ENCODE peak calls at places on chromosomes 16 and 17, in ten cellular contexts. One of them, this sample, is unnamed. For H3K9me3 and H3K4me1, the result is how much of the 10 kb centered on the place peaks cover.

GRCh38 chr17:49817993-49818392 is 29.5 kb downstream of the KAT7 start:
- DNase-seq in iPS DF 6.9: no peak
- DNase-seq in A549: no peak
- DNase-seq in neural progenitor cell: no peak
- DNase-seq in tibial nerve: no peak
- DNase-seq in body of pancreas: no peak
- DNase-seq in mesenchymal stem cell: no peak
- DNase-seq in GM23248: no peak
- DNase-seq in cardiac muscle cell: no peak
- DNase-seq in heart right ventricle: no peak
- DNase-seq in this sample: no peak

GRCh38 chr17:80455328-80455710 is 21.1 kb downstream of the NPTX1 start:
- DNase-seq in neural progenitor cell: peak
- DNase-seq in GM23248: peak
- DNase-seq in heart right ventricle: peak
- DNase-seq in A549: peak
- DNase-seq in mesenchymal stem cell: peak
- DNase-seq in cardiac muscle cell: peak
- DNase-seq in tibial nerve: no peak
- DNase-seq in body of pancreas: peak
- DNase-seq in iPS DF 6.9: no peak
- DNase-seq in this sample: peak

GRCh38 chr17:64781394-64781793 is 119.3 kb upstream of the SMURF2 start:
- DNase-seq in A549: no peak
- DNase-seq in GM23248: peak
- DNase-seq in cardiac muscle cell: peak
- DNase-seq in neural progenitor cell: peak
- DNase-seq in heart right ventricle: peak
- DNase-seq in body of pancreas: peak
- DNase-seq in iPS DF 6.9: no peak
- DNase-seq in tibial nerve: no peak
- DNase-seq in mesenchymal stem cell: peak
- DNase-seq in this sample: no peak

GRCh38 chr17:18005496-18005895 is 32.8 kb downstream of the DRC3 start:
- DNase-seq in heart right ventricle: no peak
- DNase-seq in A549: no peak
- DNase-seq in neural progenitor cell: no peak
- DNase-seq in body of pancreas: no peak
- DNase-seq in GM23248: no peak
- DNase-seq in cardiac muscle cell: no peak
- DNase-seq in iPS DF 6.9: no peak
- DNase-seq in mesenchymal stem cell: no peak
- DNase-seq in tibial nerve: no peak
- DNase-seq in this sample: no peak

GRCh38 chr17:72976971-72977767 is 115.3 kb downstream of the SLC39A11 start:
- DNase-seq in mesenchymal stem cell: peak
- DNase-seq in cardiac muscle cell: peak
- DNase-seq in heart right ventricle: peak
- DNase-seq in GM23248: peak
- DNase-seq in A549: peak
- DNase-seq in tibial nerve: peak
- DNase-seq in neural progenitor cell: no peak
- DNase-seq in body of pancreas: peak
- DNase-seq in iPS DF 6.9: no peak
- DNase-seq in this sample: no peak

GRCh38 chr17:81035389-81036127 is 607 bp downstream of the BAIAP2 start:
- DNase-seq in tibial nerve: no peak
- DNase-seq in cardiac muscle cell: peak
- DNase-seq in A549: no peak
- DNase-seq in iPS DF 6.9: no peak
- DNase-seq in heart right ventricle: no peak
- DNase-seq in GM23248: peak
- DNase-seq in mesenchymal stem cell: peak
- DNase-seq in body of pancreas: no peak
- DNase-seq in neural progenitor cell: peak
- DNase-seq in this sample: no peak

GRCh38 chr17:42409467-42410351 is 13.3 kb downstream of the CAVIN1 start:
- DNase-seq in cardiac muscle cell: no peak
- DNase-seq in GM23248: peak
- DNase-seq in neural progenitor cell: no peak
- DNase-seq in heart right ventricle: peak
- DNase-seq in iPS DF 6.9: no peak
- DNase-seq in tibial nerve: peak
- DNase-seq in A549: peak
- DNase-seq in body of pancreas: peak
- DNase-seq in mesenchymal stem cell: peak
- DNase-seq in this sample: no peak

GRCh38 chr16:5024632-5025031 is 9.1 kb downstream of the NAGPA start:
- DNase-seq in tibial nerve: no peak
- DNase-seq in iPS DF 6.9: no peak
- DNase-seq in heart right ventricle: no peak
- DNase-seq in cardiac muscle cell: no peak
- DNase-seq in mesenchymal stem cell: no peak
- DNase-seq in neural progenitor cell: peak
- DNase-seq in GM23248: peak
- DNase-seq in body of pancreas: peak
- DNase-seq in A549: peak
- DNase-seq in this sample: no peak

GRCh38 chr16:31215287-31216115 is 1.4 kb downstream of the PYDC1 start:
- DNase-seq in heart right ventricle: peak
- DNase-seq in cardiac muscle cell: peak
- DNase-seq in GM23248: peak
- DNase-seq in body of pancreas: peak
- DNase-seq in mesenchymal stem cell: peak
- DNase-seq in tibial nerve: no peak
- DNase-seq in A549: peak
- DNase-seq in iPS DF 6.9: peak
- DNase-seq in neural progenitor cell: peak
- DNase-seq in this sample: peak

GRCh38 chr16:48576927-48577326 is 33.1 kb downstream of the N4BP1 start:
- DNase-seq in A549: no peak
- DNase-seq in mesenchymal stem cell: no peak
- DNase-seq in GM23248: peak
- DNase-seq in iPS DF 6.9: no peak
- DNase-seq in neural progenitor cell: no peak
- DNase-seq in heart right ventricle: no peak
- DNase-seq in body of pancreas: no peak
- DNase-seq in tibial nerve: no peak
- DNase-seq in cardiac muscle cell: no peak
- DNase-seq in this sample: no peak

GRCh38 chr16:79217375-79218011 is 383.0 kb downstream of the MAF start:
- DNase-seq in body of pancreas: no peak
- DNase-seq in heart right ventricle: no peak
- DNase-seq in A549: no peak
- DNase-seq in GM23248: no peak
- DNase-seq in neural progenitor cell: no peak
- DNase-seq in cardiac muscle cell: no peak
- DNase-seq in iPS DF 6.9: no peak
- DNase-seq in tibial nerve: no peak
- DNase-seq in mesenchymal stem cell: no peak
- DNase-seq in this sample: no peak

GRCh38 chr17:70622382-70623260 is 453.3 kb downstream of the KCNJ2 start:
- DNase-seq in cardiac muscle cell: peak
- DNase-seq in mesenchymal stem cell: peak
- DNase-seq in A549: peak
- DNase-seq in tibial nerve: no peak
- DNase-seq in GM23248: peak
- DNase-seq in heart right ventricle: peak
- DNase-seq in neural progenitor cell: peak
- DNase-seq in iPS DF 6.9: peak
- DNase-seq in body of pancreas: peak
- DNase-seq in this sample: peak

GRCh38 chr17:63848834-63849689 is 6.6 kb upstream of the SMARCD2 start:
- DNase-seq in cardiac muscle cell: peak
- DNase-seq in tibial nerve: peak
- DNase-seq in iPS DF 6.9: peak
- DNase-seq in neural progenitor cell: peak
- DNase-seq in heart right ventricle: peak
- DNase-seq in A549: peak
- DNase-seq in body of pancreas: peak
- DNase-seq in mesenchymal stem cell: peak
- DNase-seq in GM23248: peak
- DNase-seq in this sample: no peak

GRCh38 chr16:81627024-81627423 is 152.1 kb upstream of the PLCG2 start:
- DNase-seq in cardiac muscle cell: no peak
- DNase-seq in heart right ventricle: no peak
- DNase-seq in iPS DF 6.9: no peak
- DNase-seq in mesenchymal stem cell: peak
- DNase-seq in body of pancreas: no peak
- DNase-seq in neural progenitor cell: no peak
- DNase-seq in GM23248: peak
- DNase-seq in A549: no peak
- DNase-seq in tibial nerve: no peak
- DNase-seq in this sample: no peak

GRCh38 chr17:78940708-78941107 is 15.5 kb upstream of the TIMP2 start:
- DNase-seq in body of pancreas: no peak
- DNase-seq in GM23248: no peak
- DNase-seq in neural progenitor cell: peak
- DNase-seq in A549: no peak
- DNase-seq in mesenchymal stem cell: peak
- DNase-seq in cardiac muscle cell: no peak
- DNase-seq in tibial nerve: no peak
- DNase-seq in iPS DF 6.9: no peak
- DNase-seq in heart right ventricle: no peak
- DNase-seq in this sample: no peak

GRCh38 chr16:87266846-87267245 is 50.3 kb downstream of the C16orf95 start:
- DNase-seq in iPS DF 6.9: no peak
- DNase-seq in heart right ventricle: no peak
- DNase-seq in GM23248: no peak
- DNase-seq in tibial nerve: no peak
- DNase-seq in cardiac muscle cell: peak
- DNase-seq in A549: no peak
- DNase-seq in mesenchymal stem cell: no peak
- DNase-seq in body of pancreas: no peak
- DNase-seq in neural progenitor cell: no peak
- DNase-seq in this sample: no peak

GRCh38 chr17:16989230-16989952 is 17.5 kb upstream of the TNFRSF13B start:
- DNase-seq in heart right ventricle: no peak
- DNase-seq in iPS DF 6.9: no peak
- DNase-seq in A549: no peak
- DNase-seq in body of pancreas: no peak
- DNase-seq in cardiac muscle cell: no peak
- DNase-seq in neural progenitor cell: no peak
- DNase-seq in tibial nerve: no peak
- DNase-seq in mesenchymal stem cell: no peak
- DNase-seq in GM23248: no peak
- DNase-seq in this sample: no peak

GRCh38 chr17:3602499-3602898 is 6.7 kb downstream of the TRPV1 start:
- DNase-seq in heart right ventricle: no peak
- DNase-seq in body of pancreas: no peak
- DNase-seq in A549: peak
- DNase-seq in mesenchymal stem cell: peak
- DNase-seq in tibial nerve: no peak
- DNase-seq in GM23248: peak
- DNase-seq in cardiac muscle cell: peak
- DNase-seq in neural progenitor cell: peak
- DNase-seq in iPS DF 6.9: peak
- DNase-seq in this sample: peak

GRCh38 chr17:78176548-78177025 is 8.2 kb downstream of the SYNGR2 start:
- DNase-seq in iPS DF 6.9: no peak
- DNase-seq in heart right ventricle: peak
- DNase-seq in A549: peak
- DNase-seq in cardiac muscle cell: peak
- DNase-seq in tibial nerve: peak
- DNase-seq in mesenchymal stem cell: peak
- DNase-seq in neural progenitor cell: peak
- DNase-seq in GM23248: peak
- DNase-seq in body of pancreas: peak
- DNase-seq in this sample: peak

DNA sequence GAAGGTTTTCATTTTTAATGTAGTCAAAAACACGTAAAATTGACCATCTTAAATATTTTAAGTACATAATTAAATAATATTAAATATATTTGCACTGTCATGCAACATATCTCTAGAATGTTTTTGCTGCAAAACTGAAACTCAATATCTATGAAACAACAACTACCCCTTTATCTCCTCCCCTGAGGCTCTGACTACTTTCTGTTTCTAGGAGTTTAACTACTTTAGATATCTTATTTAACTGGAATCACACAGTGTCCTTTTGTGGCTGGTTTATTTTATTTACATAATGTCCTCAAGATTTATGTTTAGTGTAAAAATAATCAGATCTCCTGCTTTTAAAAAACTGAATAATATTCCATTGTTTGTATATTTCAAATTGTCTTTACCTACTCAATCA is 2003.9 kb downstream of the TP53TG3F start:
- DNase-seq in neural progenitor cell: no peak
- DNase-seq in body of pancreas: no peak
- DNase-seq in iPS DF 6.9: no peak
- DNase-seq in cardiac muscle cell: no peak
- DNase-seq in GM23248: no peak
- DNase-seq in mesenchymal stem cell: no peak
- DNase-seq in tibial nerve: no peak
- DNase-seq in heart right ventricle: no peak
- DNase-seq in A549: no peak
- DNase-seq in this sample: no peak
- H3K9me3 ChIP-seq in neural progenitor cell: under half
- H3K9me3 ChIP-seq in body of pancreas: under half
- H3K9me3 ChIP-seq in iPS DF 6.9: under half
- H3K9me3 ChIP-seq in cardiac muscle cell: under half
- H3K9me3 ChIP-seq in GM23248: under half
- H3K9me3 ChIP-seq in mesenchymal stem cell: half or more
- H3K9me3 ChIP-seq in tibial nerve: under half
- H3K9me3 ChIP-seq in heart right ventricle: under half
- H3K9me3 ChIP-seq in A549: under half
- H3K9me3 ChIP-seq in this sample: under half

GRCh38 chr17:59786213-59786535 is 78.7 kb downstream of the VMP1 start:
- DNase-seq in heart right ventricle: no peak
- DNase-seq in body of pancreas: no peak
- DNase-seq in A549: no peak
- DNase-seq in tibial nerve: no peak
- DNase-seq in GM23248: no peak
- DNase-seq in iPS DF 6.9: no peak
- DNase-seq in cardiac muscle cell: no peak
- DNase-seq in mesenchymal stem cell: no peak
- DNase-seq in neural progenitor cell: no peak
- DNase-seq in this sample: no peak
- H3K4me1 ChIP-seq in heart right ventricle: under half
- H3K4me1 ChIP-seq in body of pancreas: half or more
- H3K4me1 ChIP-seq in A549: half or more
- H3K4me1 ChIP-seq in tibial nerve: half or more
- H3K4me1 ChIP-seq in GM23248: half or more
- H3K4me1 ChIP-seq in iPS DF 6.9: under half
- H3K4me1 ChIP-seq in cardiac muscle cell: half or more
- H3K4me1 ChIP-seq in mesenchymal stem cell: under half
- H3K4me1 ChIP-seq in neural progenitor cell: under half
- H3K4me1 ChIP-seq in this sample: under half

GRCh38 chr17:22270381-22270780 is 578.1 kb downstream of the KCNJ18 start:
- DNase-seq in GM23248: no peak
- DNase-seq in heart right ventricle: no peak
- DNase-seq in cardiac muscle cell: no peak
- DNase-seq in iPS DF 6.9: no peak
- DNase-seq in A549: no peak
- DNase-seq in body of pancreas: no peak
- DNase-seq in tibial nerve: no peak
- DNase-seq in mesenchymal stem cell: no peak
- DNase-seq in neural progenitor cell: no peak
- DNase-seq in this sample: no peak
- H3K9me3 ChIP-seq in GM23248: under half
- H3K9me3 ChIP-seq in heart right ventricle: under half
- H3K9me3 ChIP-seq in cardiac muscle cell: under half
- H3K9me3 ChIP-seq in iPS DF 6.9: under half
- H3K9me3 ChIP-seq in A549: under half
- H3K9me3 ChIP-seq in body of pancreas: under half
- H3K9me3 ChIP-seq in tibial nerve: under half
- H3K9me3 ChIP-seq in mesenchymal stem cell: under half
- H3K9me3 ChIP-seq in neural progenitor cell: under half
- H3K9me3 ChIP-seq in this sample: under half

GRCh38 chr17:29623283-29623647 is 553 bp upstream of the CORO6 start:
- DNase-seq in neural progenitor cell: no peak
- DNase-seq in GM23248: no peak
- DNase-seq in mesenchymal stem cell: no peak
- DNase-seq in cardiac muscle cell: no peak
- DNase-seq in heart right ventricle: no peak
- DNase-seq in tibial nerve: no peak
- DNase-seq in A549: no peak
- DNase-seq in iPS DF 6.9: no peak
- DNase-seq in body of pancreas: no peak
- DNase-seq in this sample: no peak
- H3K4me1 ChIP-seq in neural progenitor cell: under half
- H3K4me1 ChIP-seq in GM23248: under half
- H3K4me1 ChIP-seq in mesenchymal stem cell: under half
- H3K4me1 ChIP-seq in cardiac muscle cell: under half
- H3K4me1 ChIP-seq in heart right ventricle: half or more
- H3K4me1 ChIP-seq in tibial nerve: under half
- H3K4me1 ChIP-seq in A549: under half
- H3K4me1 ChIP-seq in iPS DF 6.9: under half
- H3K4me1 ChIP-seq in body of pancreas: under half
- H3K4me1 ChIP-seq in this sample: under half